ENCODE peak calls at places on chromosomes 16 and 17, in nine cellular contexts. One of them, this sample, is unnamed. For H3K36me3 and H3K9me3, the result is how much of the 10 kb centered on the place peaks cover.

GRCh38 chr17:38898812-38899348 is 26.5 kb upstream of the LASP1NB start:
- DNase-seq in right atrium auricular region: no peak
- DNase-seq in tibial nerve: no peak
- DNase-seq in heart right ventricle: no peak
- DNase-seq in SJSA1: no peak
- DNase-seq in effector memory CD4-positive, alpha-beta T cell: peak
- DNase-seq in prostate gland: no peak
- DNase-seq in GM23248: no peak
- DNase-seq in esophagus squamous epithelium: no peak
- DNase-seq in this sample: no peak

GRCh38 chr16:3907586-3907985 is 27.1 kb upstream of the CREBBP start:
- DNase-seq in right atrium auricular region: no peak
- DNase-seq in tibial nerve: no peak
- DNase-seq in heart right ventricle: no peak
- DNase-seq in SJSA1: no peak
- DNase-seq in effector memory CD4-positive, alpha-beta T cell: no peak
- DNase-seq in prostate gland: no peak
- DNase-seq in GM23248: no peak
- DNase-seq in esophagus squamous epithelium: no peak
- DNase-seq in this sample: no peak

GRCh38 chr17:17070931-17071330 is 28.7 kb downstream of the MPRIP start:
- DNase-seq in right atrium auricular region: no peak
- DNase-seq in tibial nerve: no peak
- DNase-seq in heart right ventricle: no peak
- DNase-seq in SJSA1: no peak
- DNase-seq in effector memory CD4-positive, alpha-beta T cell: no peak
- DNase-seq in prostate gland: no peak
- DNase-seq in GM23248: no peak
- DNase-seq in esophagus squamous epithelium: no peak
- DNase-seq in this sample: peak

GRCh38 chr17:14200354-14200753 is 36.3 kb downstream of the CDRT15 start:
- DNase-seq in right atrium auricular region: no peak
- DNase-seq in tibial nerve: no peak
- DNase-seq in heart right ventricle: no peak
- DNase-seq in SJSA1: no peak
- DNase-seq in effector memory CD4-positive, alpha-beta T cell: no peak
- DNase-seq in prostate gland: no peak
- DNase-seq in GM23248: no peak
- DNase-seq in esophagus squamous epithelium: no peak
- DNase-seq in this sample: no peak

GRCh38 chr17:40859536-40859935 is 7.5 kb downstream of the KRT12 start:
- DNase-seq in right atrium auricular region: no peak
- DNase-seq in tibial nerve: no peak
- DNase-seq in heart right ventricle: no peak
- DNase-seq in SJSA1: no peak
- DNase-seq in effector memory CD4-positive, alpha-beta T cell: no peak
- DNase-seq in prostate gland: no peak
- DNase-seq in GM23248: no peak
- DNase-seq in esophagus squamous epithelium: no peak
- DNase-seq in this sample: no peak

GRCh38 chr17:40111221-40112128 is 10.3 kb upstream of the MSL1 start:
- DNase-seq in right atrium auricular region: peak
- DNase-seq in tibial nerve: peak
- DNase-seq in heart right ventricle: peak
- DNase-seq in SJSA1: peak
- DNase-seq in effector memory CD4-positive, alpha-beta T cell: peak
- DNase-seq in prostate gland: peak
- DNase-seq in GM23248: peak
- DNase-seq in esophagus squamous epithelium: no peak
- DNase-seq in this sample: peak

GRCh38 chr16:31874354-31875111 is 926 bp downstream of the ZNF267 start:
- DNase-seq in right atrium auricular region: no peak
- DNase-seq in tibial nerve: no peak
- DNase-seq in heart right ventricle: no peak
- DNase-seq in SJSA1: no peak
- DNase-seq in effector memory CD4-positive, alpha-beta T cell: peak
- DNase-seq in prostate gland: no peak
- DNase-seq in GM23248: peak
- DNase-seq in esophagus squamous epithelium: no peak
- DNase-seq in this sample: no peak

GRCh38 chr17:78883533-78884131 is 19.4 kb downstream of the CEP295NL start:
- DNase-seq in right atrium auricular region: peak
- DNase-seq in tibial nerve: peak
- DNase-seq in heart right ventricle: peak
- DNase-seq in SJSA1: peak
- DNase-seq in effector memory CD4-positive, alpha-beta T cell: no peak
- DNase-seq in prostate gland: peak
- DNase-seq in GM23248: peak
- DNase-seq in esophagus squamous epithelium: no peak
- DNase-seq in this sample: peak

GRCh38 chr17:71632328-71632727 is 488.5 kb upstream of the SOX9 start:
- DNase-seq in right atrium auricular region: no peak
- DNase-seq in tibial nerve: no peak
- DNase-seq in heart right ventricle: no peak
- DNase-seq in SJSA1: no peak
- DNase-seq in effector memory CD4-positive, alpha-beta T cell: no peak
- DNase-seq in prostate gland: no peak
- DNase-seq in GM23248: peak
- DNase-seq in esophagus squamous epithelium: no peak
- DNase-seq in this sample: no peak

GRCh38 chr16:84879569-84880487 is 60.0 kb downstream of the CRISPLD2 start:
- DNase-seq in right atrium auricular region: no peak
- DNase-seq in tibial nerve: no peak
- DNase-seq in heart right ventricle: no peak
- DNase-seq in SJSA1: no peak
- DNase-seq in effector memory CD4-positive, alpha-beta T cell: no peak
- DNase-seq in prostate gland: no peak
- DNase-seq in GM23248: no peak
- DNase-seq in esophagus squamous epithelium: no peak
- DNase-seq in this sample: no peak

GRCh38 chr16:50997679-50998078 is 153.4 kb downstream of the SALL1 start:
- DNase-seq in right atrium auricular region: no peak
- DNase-seq in tibial nerve: no peak
- DNase-seq in heart right ventricle: no peak
- DNase-seq in SJSA1: no peak
- DNase-seq in effector memory CD4-positive, alpha-beta T cell: no peak
- DNase-seq in prostate gland: no peak
- DNase-seq in GM23248: no peak
- DNase-seq in esophagus squamous epithelium: no peak
- DNase-seq in this sample: no peak

GRCh38 chr16:16143038-16143763 is 80.1 kb downstream of the ABCC6 start:
- DNase-seq in right atrium auricular region: no peak
- DNase-seq in tibial nerve: no peak
- DNase-seq in heart right ventricle: no peak
- DNase-seq in SJSA1: no peak
- DNase-seq in effector memory CD4-positive, alpha-beta T cell: no peak
- DNase-seq in prostate gland: no peak
- DNase-seq in GM23248: peak
- DNase-seq in esophagus squamous epithelium: no peak
- DNase-seq in this sample: no peak

GRCh38 chr16:12119562-12119961 is 143.0 kb downstream of the SNX29 start:
- DNase-seq in right atrium auricular region: no peak
- DNase-seq in tibial nerve: no peak
- DNase-seq in heart right ventricle: peak
- DNase-seq in SJSA1: no peak
- DNase-seq in effector memory CD4-positive, alpha-beta T cell: no peak
- DNase-seq in prostate gland: no peak
- DNase-seq in GM23248: peak
- DNase-seq in esophagus squamous epithelium: no peak
- DNase-seq in this sample: no peak

GRCh38 chr17:66006654-66007053 is 185.3 kb downstream of the CEP112 start:
- DNase-seq in right atrium auricular region: no peak
- DNase-seq in tibial nerve: no peak
- DNase-seq in heart right ventricle: no peak
- DNase-seq in SJSA1: no peak
- DNase-seq in effector memory CD4-positive, alpha-beta T cell: no peak
- DNase-seq in prostate gland: no peak
- DNase-seq in GM23248: no peak
- DNase-seq in esophagus squamous epithelium: no peak
- DNase-seq in this sample: no peak

GRCh38 chr16:56569971-56570370 is 5.1 kb downstream of the MT4 start:
- DNase-seq in right atrium auricular region: no peak
- DNase-seq in tibial nerve: no peak
- DNase-seq in heart right ventricle: no peak
- DNase-seq in SJSA1: no peak
- DNase-seq in effector memory CD4-positive, alpha-beta T cell: no peak
- DNase-seq in prostate gland: no peak
- DNase-seq in GM23248: no peak
- DNase-seq in esophagus squamous epithelium: no peak
- DNase-seq in this sample: no peak

GRCh38 chr17:51711581-51711980 is 446.9 kb downstream of the CA10 start:
- DNase-seq in right atrium auricular region: no peak
- DNase-seq in tibial nerve: no peak
- DNase-seq in heart right ventricle: no peak
- DNase-seq in SJSA1: no peak
- DNase-seq in effector memory CD4-positive, alpha-beta T cell: no peak
- DNase-seq in prostate gland: no peak
- DNase-seq in GM23248: no peak
- DNase-seq in esophagus squamous epithelium: no peak
- DNase-seq in this sample: no peak

GRCh38 chr17:76585048-76585648 is 512 bp downstream of the ST6GALNAC2 start:
- DNase-seq in right atrium auricular region: no peak
- DNase-seq in tibial nerve: no peak
- DNase-seq in heart right ventricle: no peak
- DNase-seq in SJSA1: no peak
- DNase-seq in effector memory CD4-positive, alpha-beta T cell: no peak
- DNase-seq in prostate gland: no peak
- DNase-seq in GM23248: peak
- DNase-seq in esophagus squamous epithelium: no peak
- DNase-seq in this sample: no peak

GRCh38 chr17:58493506-58493905 is 5.3 kb upstream of the HSF5 start:
- DNase-seq in right atrium auricular region: no peak
- DNase-seq in tibial nerve: no peak
- DNase-seq in heart right ventricle: no peak
- DNase-seq in SJSA1: no peak
- DNase-seq in effector memory CD4-positive, alpha-beta T cell: no peak
- DNase-seq in prostate gland: no peak
- DNase-seq in GM23248: no peak
- DNase-seq in esophagus squamous epithelium: no peak
- DNase-seq in this sample: no peak
- H3K36me3 ChIP-seq in right atrium auricular region: half or more
- H3K36me3 ChIP-seq in tibial nerve: under half
- H3K36me3 ChIP-seq in heart right ventricle: under half
- H3K36me3 ChIP-seq in SJSA1: half or more
- H3K36me3 ChIP-seq in effector memory CD4-positive, alpha-beta T cell: half or more
- H3K36me3 ChIP-seq in prostate gland: under half
- H3K36me3 ChIP-seq in GM23248: under half
- H3K36me3 ChIP-seq in esophagus squamous epithelium: half or more
- H3K36me3 ChIP-seq in this sample: under half

GRCh38 chr17:26807024-26807423 is 486.9 kb upstream of the WSB1 start:
- DNase-seq in right atrium auricular region: no peak
- DNase-seq in tibial nerve: no peak
- DNase-seq in heart right ventricle: no peak
- DNase-seq in SJSA1: no peak
- DNase-seq in effector memory CD4-positive, alpha-beta T cell: no peak
- DNase-seq in prostate gland: no peak
- DNase-seq in GM23248: no peak
- DNase-seq in esophagus squamous epithelium: no peak
- DNase-seq in this sample: no peak
- H3K9me3 ChIP-seq in right atrium auricular region: under half
- H3K9me3 ChIP-seq in tibial nerve: under half
- H3K9me3 ChIP-seq in heart right ventricle: half or more
- H3K9me3 ChIP-seq in SJSA1: under half
- H3K9me3 ChIP-seq in effector memory CD4-positive, alpha-beta T cell: under half
- H3K9me3 ChIP-seq in prostate gland: under half
- H3K9me3 ChIP-seq in GM23248: under half
- H3K9me3 ChIP-seq in esophagus squamous epithelium: under half
- H3K9me3 ChIP-seq in this sample: under half

GRCh38 chr17:61455754-61456681 is 3.8 kb downstream of the TBX4 start:
- DNase-seq in right atrium auricular region: peak
- DNase-seq in tibial nerve: no peak
- DNase-seq in heart right ventricle: no peak
- DNase-seq in SJSA1: peak
- DNase-seq in effector memory CD4-positive, alpha-beta T cell: no peak
- DNase-seq in prostate gland: no peak
- DNase-seq in GM23248: no peak
- DNase-seq in esophagus squamous epithelium: no peak
- DNase-seq in this sample: no peak

GRCh38 chr17:61457226-61457983 is 5.2 kb downstream of the TBX4 start:
- DNase-seq in right atrium auricular region: peak
- DNase-seq in tibial nerve: no peak
- DNase-seq in heart right ventricle: no peak
- DNase-seq in SJSA1: peak
- DNase-seq in effector memory CD4-positive, alpha-beta T cell: no peak
- DNase-seq in prostate gland: no peak
- DNase-seq in GM23248: peak
- DNase-seq in esophagus squamous epithelium: no peak
- DNase-seq in this sample: no peak

GRCh38 chr17:61454932-61455753 is 2.9 kb downstream of the TBX4 start:
- DNase-seq in right atrium auricular region: peak
- DNase-seq in tibial nerve: no peak
- DNase-seq in heart right ventricle: no peak
- DNase-seq in SJSA1: peak
- DNase-seq in effector memory CD4-positive, alpha-beta T cell: no peak
- DNase-seq in prostate gland: no peak
- DNase-seq in GM23248: no peak
- DNase-seq in esophagus squamous epithelium: no peak
- DNase-seq in this sample: no peak

GRCh38 chr17:61458000-61458399 is 5.8 kb downstream of the TBX4 start:
- DNase-seq in right atrium auricular region: peak
- DNase-seq in tibial nerve: no peak
- DNase-seq in heart right ventricle: no peak
- DNase-seq in SJSA1: peak
- DNase-seq in effector memory CD4-positive, alpha-beta T cell: no peak
- DNase-seq in prostate gland: no peak
- DNase-seq in GM23248: no peak
- DNase-seq in esophagus squamous epithelium: no peak
- DNase-seq in this sample: no peak

DNA sequence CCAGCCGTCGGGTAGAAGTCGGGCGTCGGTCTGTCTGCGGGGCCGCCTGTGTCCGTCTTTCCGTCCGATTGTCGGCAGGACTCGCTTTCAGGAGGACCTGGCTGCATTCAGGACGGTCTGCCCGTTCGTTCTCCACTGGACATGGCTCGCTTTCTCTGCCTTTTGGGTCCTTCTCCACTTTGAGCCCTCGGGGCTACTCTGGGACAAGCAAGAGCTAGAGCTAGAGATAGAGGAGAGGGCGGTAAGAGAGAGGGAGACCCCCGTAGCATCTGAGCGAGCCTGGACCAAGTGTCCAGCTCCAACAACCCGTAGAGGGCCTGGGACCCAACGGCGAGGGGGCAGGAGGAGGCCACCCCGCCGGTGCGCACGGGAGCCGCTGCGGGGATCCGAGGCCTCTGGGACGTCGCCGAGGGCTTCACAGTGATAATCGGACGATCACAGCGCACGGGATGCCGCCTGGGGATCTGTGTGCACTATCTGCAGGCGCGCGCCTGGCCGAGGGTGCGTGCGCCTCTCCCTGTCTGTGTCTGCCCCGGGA is 4.5 kb downstream of the TBX4 start:
- DNase-seq in right atrium auricular region: peak
- DNase-seq in tibial nerve: no peak
- DNase-seq in heart right ventricle: no peak
- DNase-seq in SJSA1: peak
- DNase-seq in effector memory CD4-positive, alpha-beta T cell: no peak
- DNase-seq in prostate gland: no peak
- DNase-seq in GM23248: peak
- DNase-seq in esophagus squamous epithelium: no peak
- DNase-seq in this sample: no peak
- H3K27ac ChIP-seq in right atrium auricular region: no peak
- H3K27ac ChIP-seq in tibial nerve: no peak
- H3K27ac ChIP-seq in heart right ventricle: no peak
- H3K27ac ChIP-seq in SJSA1: no peak
- H3K27ac ChIP-seq in effector memory CD4-positive, alpha-beta T cell: no peak
- H3K27ac ChIP-seq in prostate gland: no peak
- H3K27ac ChIP-seq in GM23248: no peak
- H3K27ac ChIP-seq in esophagus squamous epithelium: no peak
- H3K27ac ChIP-seq in this sample: no peak

GRCh38 chr16:69326172-69326873 is 4.1 kb downstream of the PDF start:
- DNase-seq in right atrium auricular region: no peak
- DNase-seq in tibial nerve: no peak
- DNase-seq in heart right ventricle: no peak
- DNase-seq in SJSA1: no peak
- DNase-seq in effector memory CD4-positive, alpha-beta T cell: no peak
- DNase-seq in prostate gland: no peak
- DNase-seq in GM23248: no peak
- DNase-seq in esophagus squamous epithelium: no peak
- DNase-seq in this sample: peak
- H3K36me3 ChIP-seq in right atrium auricular region: under half
- H3K36me3 ChIP-seq in tibial nerve: under half
- H3K36me3 ChIP-seq in heart right ventricle: under half
- H3K36me3 ChIP-seq in SJSA1: half or more
- H3K36me3 ChIP-seq in effector memory CD4-positive, alpha-beta T cell: under half
- H3K36me3 ChIP-seq in prostate gland: under half
- H3K36me3 ChIP-seq in GM23248: under half
- H3K36me3 ChIP-seq in esophagus squamous epithelium: half or more
- H3K36me3 ChIP-seq in this sample: under half